ENCODE peak calls at places on chromosomes 1 and 21, in four cellular contexts. One of them, this sample, is unnamed.

GRCh38 chr1:89739013-89739843 is 81.6 kb upstream of the LRRC8D start:
- DNase-seq in HFF-Myc: no peak
- DNase-seq in breast epithelium: peak; percentile 43
- DNase-seq in CD4-positive, alpha-beta memory T cell: peak; percentile 69
- DNase-seq in this sample: no peak

GRCh38 chr21:45971487-45972352 is 9.8 kb upstream of the COL6A1 start:
- DNase-seq in HFF-Myc: peak; percentile 97
- DNase-seq in breast epithelium: no peak
- DNase-seq in CD4-positive, alpha-beta memory T cell: no peak
- DNase-seq in this sample: no peak

GRCh38 chr1:229769006-229769405 is 143.0 kb downstream of the URB2 start:
- DNase-seq in HFF-Myc: no peak
- DNase-seq in breast epithelium: no peak
- DNase-seq in CD4-positive, alpha-beta memory T cell: no peak
- DNase-seq in this sample: no peak

GRCh38 chr21:43290529-43291346 is 121.9 kb downstream of the CRYAA start:
- DNase-seq in HFF-Myc: no peak
- DNase-seq in breast epithelium: no peak
- DNase-seq in CD4-positive, alpha-beta memory T cell: no peak
- DNase-seq in this sample: no peak

GRCh38 chr1:226086776-226087175 is 24.3 kb downstream of the H3-3A start:
- DNase-seq in HFF-Myc: no peak
- DNase-seq in breast epithelium: no peak
- DNase-seq in CD4-positive, alpha-beta memory T cell: no peak
- DNase-seq in this sample: no peak

GRCh38 chr1:26734501-26735058 is 38.8 kb downstream of the ARID1A start:
- DNase-seq in HFF-Myc: no peak
- DNase-seq in breast epithelium: no peak
- DNase-seq in CD4-positive, alpha-beta memory T cell: no peak
- DNase-seq in this sample: no peak

GRCh38 chr1:46942086-46942485 is 810 bp upstream of the CYP4A11 start:
- DNase-seq in HFF-Myc: no peak
- DNase-seq in breast epithelium: no peak
- DNase-seq in CD4-positive, alpha-beta memory T cell: no peak
- DNase-seq in this sample: no peak

GRCh38 chr21:42409366-42409765 is 5.7 kb downstream of the UBASH3A start:
- DNase-seq in HFF-Myc: no peak
- DNase-seq in breast epithelium: no peak
- DNase-seq in CD4-positive, alpha-beta memory T cell: no peak
- DNase-seq in this sample: no peak

GRCh38 chr21:36909901-36910561 is 56.4 kb downstream of the HLCS start:
- DNase-seq in HFF-Myc: peak; percentile 96
- DNase-seq in breast epithelium: no peak
- DNase-seq in CD4-positive, alpha-beta memory T cell: no peak
- DNase-seq in this sample: no peak

GRCh38 chr1:152926091-152926490 is 17.7 kb downstream of the IVL start:
- DNase-seq in HFF-Myc: no peak
- DNase-seq in breast epithelium: no peak
- DNase-seq in CD4-positive, alpha-beta memory T cell: no peak
- DNase-seq in this sample: no peak

GRCh38 chr21:33121715-33122475 is 52.0 kb downstream of the OLIG1 start:
- DNase-seq in HFF-Myc: no peak
- DNase-seq in breast epithelium: peak; percentile 25
- DNase-seq in CD4-positive, alpha-beta memory T cell: no peak
- DNase-seq in this sample: no peak

GRCh38 chr1:85692730-85693314 is 15.4 kb downstream of the ZNHIT6 start:
- DNase-seq in HFF-Myc: peak; percentile 16
- DNase-seq in breast epithelium: no peak
- DNase-seq in CD4-positive, alpha-beta memory T cell: no peak
- DNase-seq in this sample: no peak

GRCh38 chr1:215083408-215083961 is 948 bp downstream of the KCNK2 start:
- DNase-seq in HFF-Myc: no peak
- DNase-seq in breast epithelium: peak; percentile 18
- DNase-seq in CD4-positive, alpha-beta memory T cell: no peak
- DNase-seq in this sample: no peak

GRCh38 chr1:158117854-158118691 is 62.6 kb upstream of the CD1D start:
- DNase-seq in HFF-Myc: peak; percentile 33
- DNase-seq in breast epithelium: no peak
- DNase-seq in CD4-positive, alpha-beta memory T cell: no peak
- DNase-seq in this sample: no peak

GRCh38 chr1:207021139-207021861 is 11.3 kb downstream of the C1orf116 start:
- DNase-seq in HFF-Myc: no peak
- DNase-seq in breast epithelium: no peak
- DNase-seq in CD4-positive, alpha-beta memory T cell: no peak
- DNase-seq in this sample: no peak

GRCh38 chr1:59686170-59686569 is 128.6 kb upstream of the HOOK1 start:
- DNase-seq in HFF-Myc: no peak
- DNase-seq in breast epithelium: no peak
- DNase-seq in CD4-positive, alpha-beta memory T cell: no peak
- DNase-seq in this sample: no peak

GRCh38 chr1:29410476-29410875 is 174.2 kb downstream of the PTPRU start:
- DNase-seq in HFF-Myc: no peak
- DNase-seq in breast epithelium: no peak
- DNase-seq in CD4-positive, alpha-beta memory T cell: no peak
- DNase-seq in this sample: no peak

GRCh38 chr1:94654031-94654430 is 112.5 kb upstream of the F3 start:
- DNase-seq in HFF-Myc: peak; percentile 46
- DNase-seq in breast epithelium: peak; percentile 67
- DNase-seq in CD4-positive, alpha-beta memory T cell: no peak
- DNase-seq in this sample: no peak

GRCh38 chr1:181390350-181391080 is 92.8 kb upstream of the CACNA1E start:
- DNase-seq in HFF-Myc: no peak
- DNase-seq in breast epithelium: no peak
- DNase-seq in CD4-positive, alpha-beta memory T cell: no peak
- DNase-seq in this sample: no peak

GRCh38 chr1:169456029-169456428 is 28.8 kb upstream of the CCDC181 start:
- DNase-seq in HFF-Myc: no peak
- DNase-seq in breast epithelium: no peak
- DNase-seq in CD4-positive, alpha-beta memory T cell: no peak
- DNase-seq in this sample: no peak

GRCh38 chr1:75203415-75204277 is 69.5 kb downstream of the LHX8 start:
- DNase-seq in HFF-Myc: peak; percentile 9
- DNase-seq in breast epithelium: no peak
- DNase-seq in CD4-positive, alpha-beta memory T cell: no peak
- DNase-seq in this sample: no peak

GRCh38 chr1:194071200-194071599 is 884.8 kb upstream of the B3GALT2 start:
- DNase-seq in HFF-Myc: no peak
- DNase-seq in breast epithelium: no peak
- DNase-seq in CD4-positive, alpha-beta memory T cell: no peak
- DNase-seq in this sample: no peak

GRCh38 chr21:31879911-31880310 is 7.1 kb downstream of the HUNK start:
- DNase-seq in HFF-Myc: no peak
- DNase-seq in breast epithelium: no peak
- DNase-seq in CD4-positive, alpha-beta memory T cell: no peak
- DNase-seq in this sample: no peak

GRCh38 chr21:39633770-39634181 is 21.0 kb downstream of the B3GALT5 start:
- DNase-seq in HFF-Myc: peak; percentile 90
- DNase-seq in breast epithelium: no peak
- DNase-seq in CD4-positive, alpha-beta memory T cell: no peak
- DNase-seq in this sample: no peak

GRCh38 chr1:234853906-234854647 is 244.1 kb upstream of the IRF2BP2 start:
- DNase-seq in HFF-Myc: no peak
- DNase-seq in breast epithelium: no peak
- DNase-seq in CD4-positive, alpha-beta memory T cell: no peak
- DNase-seq in this sample: no peak

GRCh38 chr1:63691672-63692425 is 82.0 kb upstream of the ROR1 start:
- DNase-seq in HFF-Myc: peak; percentile 83
- DNase-seq in breast epithelium: peak; percentile 57
- DNase-seq in CD4-positive, alpha-beta memory T cell: no peak
- DNase-seq in this sample: no peak

GRCh38 chr1:12604114-12604874 is 13.7 kb downstream of the DHRS3 start:
- DNase-seq in HFF-Myc: peak; percentile 96
- DNase-seq in breast epithelium: no peak
- DNase-seq in CD4-positive, alpha-beta memory T cell: peak; percentile 91
- DNase-seq in this sample: no peak

GRCh38 chr1:33296824-33297223 is 24.1 kb downstream of the A3GALT2 start:
- DNase-seq in HFF-Myc: no peak
- DNase-seq in breast epithelium: no peak
- DNase-seq in CD4-positive, alpha-beta memory T cell: no peak
- DNase-seq in this sample: no peak

GRCh38 chr1:231626951-231627614 is 493 bp downstream of the DISC1 start:
- DNase-seq in HFF-Myc: no peak
- DNase-seq in breast epithelium: peak; percentile 26
- DNase-seq in CD4-positive, alpha-beta memory T cell: peak; percentile 72
- DNase-seq in this sample: no peak

GRCh38 chr1:202144510-202145324 is at the start of gene ARL8A:
- DNase-seq in HFF-Myc: no peak
- DNase-seq in breast epithelium: peak; percentile 64
- DNase-seq in CD4-positive, alpha-beta memory T cell: peak; percentile 70
- DNase-seq in this sample: peak; percentile 66

GRCh38 chr1:115113781-115114180 is 24.5 kb upstream of the TSPAN2 start:
- DNase-seq in HFF-Myc: no peak
- DNase-seq in breast epithelium: no peak
- DNase-seq in CD4-positive, alpha-beta memory T cell: no peak
- DNase-seq in this sample: no peak

GRCh38 chr1:233520510-233521191 is 93.3 kb upstream of the KCNK1 start:
- DNase-seq in HFF-Myc: no peak
- DNase-seq in breast epithelium: no peak
- DNase-seq in CD4-positive, alpha-beta memory T cell: no peak
- DNase-seq in this sample: no peak

GRCh38 chr1:29237906-29238600 is 1.7 kb downstream of the PTPRU start:
- DNase-seq in HFF-Myc: no peak
- DNase-seq in breast epithelium: peak; percentile 40
- DNase-seq in CD4-positive, alpha-beta memory T cell: no peak
- DNase-seq in this sample: peak; percentile 28

GRCh38 chr1:34163792-34164509 is 1.1 kb downstream of the CSMD2 start:
- DNase-seq in HFF-Myc: no peak
- DNase-seq in breast epithelium: no peak
- DNase-seq in CD4-positive, alpha-beta memory T cell: no peak
- DNase-seq in this sample: no peak

GRCh38 chr21:32717851-32718316 is 9.9 kb downstream of the SYNJ1 start:
- DNase-seq in HFF-Myc: no peak
- DNase-seq in breast epithelium: no peak
- DNase-seq in CD4-positive, alpha-beta memory T cell: no peak
- DNase-seq in this sample: no peak

GRCh38 chr1:58929667-58930325 is 145.9 kb upstream of the JUN start:
- DNase-seq in HFF-Myc: no peak
- DNase-seq in breast epithelium: no peak
- DNase-seq in CD4-positive, alpha-beta memory T cell: peak; percentile 72
- DNase-seq in this sample: no peak

GRCh38 chr1:74679811-74680210 is 6.2 kb upstream of the ERICH3 start:
- DNase-seq in HFF-Myc: no peak
- DNase-seq in breast epithelium: no peak
- DNase-seq in CD4-positive, alpha-beta memory T cell: no peak
- DNase-seq in this sample: no peak

GRCh38 chr1:186577201-186577600 is 103.0 kb downstream of the PTGS2 start:
- DNase-seq in HFF-Myc: no peak
- DNase-seq in breast epithelium: no peak
- DNase-seq in CD4-positive, alpha-beta memory T cell: no peak
- DNase-seq in this sample: no peak

GRCh38 chr1:28144203-28145135 is 32.0 kb downstream of the PTAFR start:
- DNase-seq in HFF-Myc: no peak
- DNase-seq in breast epithelium: no peak
- DNase-seq in CD4-positive, alpha-beta memory T cell: no peak
- DNase-seq in this sample: peak; percentile 90
- H3K4me3 ChIP-seq in HFF-Myc: no peak overlapping the region
- H3K4me3 ChIP-seq in breast epithelium: no peak overlapping the region
- H3K4me3 ChIP-seq in CD4-positive, alpha-beta memory T cell: no peak overlapping the region
- H3K4me3 ChIP-seq in this sample: no peak overlapping the region

GRCh38 chr1:156129687-156130577 is 15.4 kb downstream of the LMNA start:
- DNase-seq in HFF-Myc: peak; percentile 95
- DNase-seq in breast epithelium: peak; percentile 96
- DNase-seq in CD4-positive, alpha-beta memory T cell: peak; percentile 63
- DNase-seq in this sample: peak; percentile 49
- H3K4me3 ChIP-seq in HFF-Myc: peak overlapping the region; percentile 42
- H3K4me3 ChIP-seq in breast epithelium: peak overlapping the region; percentile 49
- H3K4me3 ChIP-seq in CD4-positive, alpha-beta memory T cell: no peak overlapping the region
- H3K4me3 ChIP-seq in this sample: no peak overlapping the region

GRCh38 chr1:2019571-2020309 is 595 bp downstream of the GABRD start:
- DNase-seq in HFF-Myc: no peak
- DNase-seq in breast epithelium: no peak
- DNase-seq in CD4-positive, alpha-beta memory T cell: no peak
- DNase-seq in this sample: no peak
- H3K4me3 ChIP-seq in HFF-Myc: no peak overlapping the region
- H3K4me3 ChIP-seq in breast epithelium: peak overlapping the region; percentile 66
- H3K4me3 ChIP-seq in CD4-positive, alpha-beta memory T cell: no peak overlapping the region
- H3K4me3 ChIP-seq in this sample: no peak overlapping the region

GRCh38 chr1:198411240-198411639 is 129.2 kb downstream of the ATP6V1G3 start:
- DNase-seq in HFF-Myc: no peak
- DNase-seq in breast epithelium: no peak
- DNase-seq in CD4-positive, alpha-beta memory T cell: no peak
- DNase-seq in this sample: no peak
- H3K4me3 ChIP-seq in HFF-Myc: no peak overlapping the region
- H3K4me3 ChIP-seq in breast epithelium: no peak overlapping the region
- H3K4me3 ChIP-seq in CD4-positive, alpha-beta memory T cell: no peak overlapping the region
- H3K4me3 ChIP-seq in this sample: no peak overlapping the region

DNA sequence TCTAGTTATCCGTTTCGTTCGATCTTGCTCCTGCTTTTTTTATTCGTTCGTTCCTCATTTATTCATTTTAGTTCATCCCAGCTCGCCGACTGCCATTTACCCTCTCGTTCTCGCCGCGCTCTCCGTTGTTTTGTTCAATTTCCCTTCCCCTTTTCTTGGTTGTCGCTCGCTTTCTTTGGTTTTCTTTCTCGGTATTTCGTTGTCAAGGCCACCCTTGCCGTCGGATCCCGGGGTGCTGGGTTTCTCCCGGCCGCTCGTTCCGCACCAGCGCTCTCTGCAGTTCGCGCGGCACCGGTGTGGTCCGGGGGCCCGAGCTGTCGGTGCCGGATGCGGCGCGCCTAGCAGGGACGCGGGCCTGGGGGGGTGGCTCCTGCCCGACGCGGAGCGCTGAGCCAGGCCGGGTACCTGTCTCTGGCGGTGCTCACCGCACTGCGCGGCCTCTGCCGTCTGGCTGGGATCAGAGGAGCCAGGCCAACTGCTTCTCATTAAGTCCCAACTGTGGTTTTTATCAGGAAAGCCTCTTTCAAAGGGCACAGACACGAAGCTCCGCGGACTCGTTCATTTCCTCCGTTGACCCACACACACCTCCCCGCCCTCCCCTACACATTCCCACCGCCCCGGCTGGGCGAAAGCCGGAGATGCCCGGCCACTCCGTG is 1.7 kb downstream of the ALX3 start:
- DNase-seq in HFF-Myc: no peak
- DNase-seq in breast epithelium: no peak
- DNase-seq in CD4-positive, alpha-beta memory T cell: no peak
- DNase-seq in this sample: no peak
- H3K4me3 ChIP-seq in HFF-Myc: no peak overlapping the region
- H3K4me3 ChIP-seq in breast epithelium: peak overlapping the region; percentile 59
- H3K4me3 ChIP-seq in CD4-positive, alpha-beta memory T cell: no peak overlapping the region
- H3K4me3 ChIP-seq in this sample: no peak overlapping the region